ENCODE peak calls at places on chromosomes 16 and 17, in five cellular contexts. A is endodermal cell, W is fibroblast of mammary gland, V is GM13977, N is cardiac muscle cell. Z is an unnamed sample.

GRCh38 chr17:10046786-10047609 is 141.9 kb upstream of the RCVRN start:
- DNase-seq in A (peak), W (no peak), V (no peak), N (no peak), Z (no peak)

GRCh38 chr17:77746391-77746790 is 212.1 kb upstream of the TNRC6C start:
- DNase-seq in A (peak), W (no peak), V (no peak), N (no peak), Z (no peak)

GRCh38 chr17:28478940-28479615 is 5.6 kb downstream of the SLC13A2 start:
- DNase-seq in A (no peak), W (peak), V (no peak), N (no peak), Z (no peak)

GRCh38 chr17:19943599-19943998 is 34.0 kb downstream of the AKAP10 start:
- DNase-seq in A (no peak), W (no peak), V (no peak), N (no peak), Z (no peak)

GRCh38 chr17:50364715-50365114 is 8.3 kb downstream of the MRPL27 start:
- DNase-seq in A (peak), W (no peak), V (no peak), N (no peak), Z (no peak)

GRCh38 chr16:15607700-15608396 is 35.1 kb downstream of the MARF1 start:
- DNase-seq in A (no peak), W (peak), V (no peak), N (no peak), Z (no peak)

GRCh38 chr17:9644910-9645751 is at the start of gene USP43:
- DNase-seq in A (peak), W (peak), V (peak), N (peak), Z (peak)

GRCh38 chr16:56862776-56863175 is 2.2 kb upstream of the SLC12A3 start:
- DNase-seq in A (no peak), W (no peak), V (no peak), N (no peak), Z (no peak)

GRCh38 chr17:73290399-73291259 is 21.2 kb downstream of the CDC42EP4 start:
- DNase-seq in A (no peak), W (no peak), V (no peak), N (no peak), Z (no peak)

GRCh38 chr16:71920658-71921057 is 25.3 kb downstream of the IST1 start:
- DNase-seq in A (no peak), W (no peak), V (no peak), N (no peak), Z (no peak)

GRCh38 chr17:13642188-13642587 is 40.5 kb upstream of the HS3ST3A1 start:
- DNase-seq in A (no peak), W (no peak), V (no peak), N (peak), Z (no peak)

GRCh38 chr16:4931381-4931780 is 5.6 kb downstream of the PPL start:
- DNase-seq in A (peak), W (no peak), V (no peak), N (no peak), Z (no peak)

GRCh38 chr16:53433930-53434435 is 288 bp upstream of the RBL2 start:
- DNase-seq in A (no peak), W (peak), V (peak), N (no peak), Z (peak)

GRCh38 chr17:37050905-37051304 is 102.2 kb downstream of the AATF start:
- DNase-seq in A (peak), W (no peak), V (no peak), N (no peak), Z (no peak)

GRCh38 chr17:75036643-75037268 is 10.0 kb downstream of the ATP5PD start:
- DNase-seq in A (peak), W (peak), V (no peak), N (peak), Z (peak)

GRCh38 chr17:7523033-7523432 is 25.8 kb upstream of the TNFSF12 start:
- DNase-seq in A (peak), W (peak), V (no peak), N (no peak), Z (peak)

GRCh38 chr17:65430209-65430833 is 131.1 kb downstream of the AXIN2 start:
- DNase-seq in A (no peak), W (no peak), V (no peak), N (no peak), Z (no peak)

GRCh38 chr17:51734462-51734861 is 424.1 kb downstream of the CA10 start:
- DNase-seq in A (peak), W (no peak), V (no peak), N (no peak), Z (peak)

GRCh38 chr17:53141731-53142130 is 681.0 kb upstream of the KIF2B start:
- DNase-seq in A (peak), W (no peak), V (no peak), N (no peak), Z (no peak)

GRCh38 chr16:1127101-1127500 is 25.8 kb upstream of the CACNA1H start:
- DNase-seq in A (no peak), W (no peak), V (no peak), N (no peak), Z (no peak)
- TF ChIP-seq CTCF in A (no peak), W (no peak), V (no peak), N (no peak), Z (no peak)

GRCh38 chr17:58200024-58200633 is 7.6 kb downstream of the EPX start:
- DNase-seq in A (peak), W (peak), V (peak), N (peak), Z (peak)
- TF ChIP-seq CTCF in A (peak), W (peak), V (peak), N (peak), Z (peak)

DNA sequence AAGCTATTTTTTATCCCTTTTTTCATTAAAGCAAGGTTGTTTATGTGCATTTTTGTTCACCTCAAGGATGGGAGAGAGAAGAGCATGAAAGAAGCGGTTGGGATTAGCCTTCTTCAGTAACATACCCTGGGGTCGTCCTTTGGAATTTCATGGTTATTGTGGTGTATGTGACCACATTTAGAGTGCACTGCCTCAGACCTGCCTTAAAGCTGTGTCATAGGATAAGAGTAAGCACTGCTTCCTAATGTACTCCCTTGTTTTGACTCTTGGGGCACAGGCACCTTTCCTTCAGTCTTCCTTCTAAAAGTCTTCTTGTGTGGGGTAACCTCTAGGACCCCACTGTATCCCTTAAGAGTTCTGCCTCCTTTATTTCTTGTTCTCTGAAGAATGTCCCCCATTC is 28.9 kb downstream of the TNRC6A start:
- DNase-seq in A (no peak), W (no peak), V (no peak), N (no peak), Z (no peak)
- TF ChIP-seq CTCF in A (no peak), W (no peak), V (no peak), N (no peak), Z (no peak)

GRCh38 chr16:19899605-19899955 is 14.9 kb upstream of the GPRC5B start:
- DNase-seq in A (no peak), W (no peak), V (no peak), N (no peak), Z (no peak)
- TF ChIP-seq CTCF in A (no peak), W (no peak), V (no peak), N (no peak), Z (no peak)

GRCh38 chr17:45837603-45838002 is 7.1 kb upstream of the SPPL2C start:
- DNase-seq in A (no peak), W (no peak), V (no peak), N (no peak), Z (no peak)
- TF ChIP-seq CTCF in A (no peak), W (no peak), V (no peak), N (no peak), Z (no peak)

DNA sequence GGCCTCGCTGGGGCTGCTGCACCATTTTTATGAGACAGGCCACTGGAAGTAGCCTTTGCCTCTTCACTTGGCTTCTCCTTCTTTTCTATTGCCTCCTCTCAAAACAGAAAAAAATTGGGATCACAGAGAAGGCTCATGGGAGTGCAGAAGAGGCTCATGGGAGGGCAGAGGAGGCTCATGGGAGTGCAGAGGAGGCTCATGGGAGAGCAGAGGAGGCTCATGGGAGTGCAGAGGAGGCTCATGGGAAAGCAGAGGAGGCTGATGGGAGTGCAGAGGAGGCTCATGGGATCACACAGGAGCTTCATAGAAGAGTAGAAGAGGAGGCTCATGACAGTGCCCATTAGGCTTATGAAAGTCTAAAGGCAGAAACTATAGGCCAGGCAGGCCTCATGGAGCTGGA is 211.2 kb downstream of the IRF8 start:
- DNase-seq in A (no peak), W (no peak), V (no peak), N (no peak), Z (no peak)
- TF ChIP-seq CTCF in A (no peak), W (no peak), V (no peak), N (no peak), Z (no peak)